ENCODE peak calls at places on chromosomes 1 and 21, in eight cellular contexts. H, M, O, V, S, J, I and P are unnamed samples. For H3K4me1 and H3K36me3, the result is how much of the 10 kb centered on the place peaks cover.

GRCh38 chr1:159188375-159188788 is 16.3 kb upstream of the ACKR1 start:
- DNase-seq in H (peak), O (peak), V (no peak), I (no peak), J (peak), M (no peak), S (no peak), P (no peak)

GRCh38 chr1:87961992-87962391 is 633.3 kb downstream of the LMO4 start:
- DNase-seq in O (no peak), I (no peak), M (no peak), J (peak), S (no peak), V (no peak), H (no peak), P (no peak)

GRCh38 chr1:231020816-231021215 is 19.2 kb downstream of the FAM89A start:
- DNase-seq in V (no peak), I (no peak), S (no peak), H (no peak), M (no peak), O (no peak), J (peak), P (no peak)

GRCh38 chr1:156387899-156388813 is 19.1 kb downstream of the RHBG start:
- DNase-seq in O (no peak), V (peak), S (no peak), M (no peak), I (no peak), J (peak), H (no peak), P (no peak)

GRCh38 chr1:166980818-166981217 is 5.5 kb upstream of the ILDR2 start:
- DNase-seq in J (no peak), S (no peak), H (no peak), M (no peak), V (no peak), I (no peak), O (no peak), P (no peak)

GRCh38 chr1:94953107-94953506 is 26.2 kb upstream of the CNN3 start:
- DNase-seq in S (no peak), J (no peak), V (no peak), I (no peak), H (no peak), O (no peak), M (no peak), P (no peak)

GRCh38 chr1:85830837-85831236 is 122.6 kb upstream of the ZNHIT6 start:
- DNase-seq in J (no peak), O (no peak), S (no peak), I (no peak), H (no peak), M (no peak), V (no peak), P (no peak)

GRCh38 chr1:199272690-199273089 is 633.9 kb downstream of the PTPRC start:
- DNase-seq in O (no peak), S (peak), V (peak), J (peak), I (no peak), M (no peak), H (peak), P (no peak)

GRCh38 chr1:2228684-2229031 is 539 bp downstream of the SKI start:
- DNase-seq in V (peak), O (no peak), I (no peak), M (no peak), J (peak), H (no peak), S (no peak), P (no peak)

GRCh38 chr1:10544239-10544638 is 69.5 kb downstream of the PEX14 start:
- DNase-seq in O (no peak), M (no peak), V (peak), J (no peak), I (no peak), S (no peak), H (no peak), P (peak)

GRCh38 chr1:10555635-10556429 is 81.1 kb downstream of the PEX14 start:
- DNase-seq in J (no peak), S (peak), V (peak), M (no peak), O (no peak), I (no peak), H (no peak), P (no peak)

GRCh38 chr1:10553124-10553523 is 78.4 kb downstream of the PEX14 start:
- DNase-seq in S (no peak), I (no peak), V (no peak), M (no peak), O (no peak), H (no peak), J (no peak), P (no peak)

GRCh38 chr1:10546896-10547295 is 72.1 kb downstream of the PEX14 start:
- DNase-seq in S (no peak), I (no peak), O (no peak), J (no peak), V (no peak), H (no peak), M (no peak), P (no peak)

DNA sequence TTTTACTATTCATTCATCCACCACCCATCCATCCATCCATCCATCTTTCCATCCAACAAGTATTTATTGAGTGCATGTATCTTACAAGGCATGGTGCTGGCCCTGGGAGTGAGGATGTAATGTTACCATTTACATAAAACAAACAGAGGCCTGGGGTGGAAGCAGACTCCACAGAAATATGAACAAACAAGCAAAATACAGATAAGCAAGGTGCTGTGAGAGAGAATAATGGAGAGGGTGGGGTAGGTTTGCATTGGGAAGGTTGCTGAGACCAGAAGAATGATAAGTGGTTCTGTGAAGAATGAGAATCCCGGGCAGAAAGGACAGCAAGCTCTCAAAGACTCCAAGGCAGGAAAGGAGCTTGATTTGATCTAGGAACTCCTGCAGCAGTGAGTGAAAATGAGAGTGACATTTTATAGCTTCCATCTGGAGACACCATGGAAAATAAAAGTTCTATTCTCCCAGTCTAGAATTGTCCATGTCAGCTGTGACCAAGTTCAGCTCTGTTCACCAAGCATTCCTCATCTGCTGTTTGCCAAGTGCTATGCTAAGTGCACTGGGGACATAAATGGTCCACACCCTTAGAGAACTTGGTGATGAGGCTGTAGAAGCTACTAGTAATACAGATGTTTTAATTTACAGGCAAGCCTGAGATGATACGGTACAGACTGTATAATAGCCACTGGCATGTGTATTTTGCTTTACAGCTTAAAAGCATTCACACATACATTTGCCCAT is 75.3 kb downstream of the PEX14 start:
- DNase-seq in O (no peak), S (no peak), M (no peak), J (no peak), H (no peak), V (no peak), I (no peak), P (no peak)
- H3K27ac ChIP-seq in O (no peak), S (no peak), M (no peak), J (no peak), H (no peak), V (no peak), I (no peak), P (no peak)

DNA sequence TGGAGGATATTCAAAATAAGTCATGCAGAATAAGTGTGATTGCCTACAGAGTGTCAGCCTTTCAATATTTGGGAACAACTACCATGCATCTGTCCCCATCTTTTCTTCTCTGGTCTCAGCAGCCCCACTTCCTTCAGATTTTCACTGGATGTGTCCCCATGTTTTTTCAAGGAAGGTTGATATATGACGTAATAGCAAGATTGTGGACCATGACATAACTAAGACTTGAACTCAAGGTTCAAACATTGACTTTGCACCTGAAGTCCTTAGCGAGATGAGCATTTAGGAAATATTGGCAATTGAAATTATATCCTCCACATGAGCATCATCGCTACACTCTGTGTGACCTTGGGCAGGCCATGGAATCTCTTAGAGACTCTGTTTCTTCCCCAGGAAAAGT is 5.8 kb downstream of the NAV1 start:
- DNase-seq in I (no peak), V (no peak), S (no peak), O (no peak), J (no peak), H (no peak), M (no peak), P (no peak)
- H3K4me1 ChIP-seq in I (under half), V (under half), S (under half), O (half or more), J (under half), H (under half), M (under half), P (under half)

GRCh38 chr1:111190931-111191451 is 9.5 kb downstream of the DENND2D start:
- DNase-seq in M (no peak), I (no peak), J (peak), S (no peak), H (peak), V (peak), O (no peak), P (no peak)

GRCh38 chr1:111191496-111191895 is 8.9 kb downstream of the DENND2D start:
- DNase-seq in M (no peak), H (peak), I (no peak), O (no peak), V (peak), S (no peak), J (peak), P (no peak)

GRCh38 chr1:111192074-111192473 is 8.4 kb downstream of the DENND2D start:
- DNase-seq in M (no peak), J (no peak), S (no peak), I (no peak), O (no peak), V (no peak), H (no peak), P (no peak)

GRCh38 chr1:111193712-111194480 is 6.5 kb downstream of the DENND2D start:
- DNase-seq in J (no peak), M (no peak), O (no peak), S (no peak), I (no peak), H (no peak), V (no peak), P (no peak)

GRCh38 chr1:111192643-111193519 is 7.6 kb downstream of the DENND2D start:
- DNase-seq in I (no peak), O (no peak), S (no peak), V (peak), H (peak), M (no peak), J (peak), P (no peak)
- H3K36me3 ChIP-seq in I (half or more), O (under half), S (under half), V (under half), H (under half), M (half or more), J (under half), P (half or more)

GRCh38 chr1:225549821-225550220 is 103.1 kb downstream of the ENAH start:
- DNase-seq in S (no peak), H (no peak), I (no peak), J (no peak), O (no peak), V (no peak), M (no peak), P (no peak)

GRCh38 chr1:225545649-225546048 is 107.3 kb downstream of the ENAH start:
- DNase-seq in M (no peak), V (no peak), O (no peak), S (no peak), H (no peak), I (no peak), J (no peak), P (no peak)

GRCh38 chr1:225544924-225545323 is 108.0 kb downstream of the ENAH start:
- DNase-seq in S (no peak), I (no peak), O (no peak), H (no peak), M (no peak), V (no peak), J (no peak), P (no peak)

GRCh38 chr1:225544283-225544682 is 108.6 kb downstream of the ENAH start:
- DNase-seq in S (no peak), J (no peak), H (no peak), M (no peak), I (no peak), O (no peak), V (no peak), P (no peak)

GRCh38 chr1:225548140-225548857 is 104.6 kb downstream of the ENAH start:
- DNase-seq in I (no peak), M (no peak), S (no peak), H (no peak), V (no peak), O (no peak), J (no peak), P (no peak)
- H3K27ac ChIP-seq in I (no peak), M (no peak), S (no peak), H (no peak), V (no peak), O (no peak), J (no peak), P (no peak)

DNA sequence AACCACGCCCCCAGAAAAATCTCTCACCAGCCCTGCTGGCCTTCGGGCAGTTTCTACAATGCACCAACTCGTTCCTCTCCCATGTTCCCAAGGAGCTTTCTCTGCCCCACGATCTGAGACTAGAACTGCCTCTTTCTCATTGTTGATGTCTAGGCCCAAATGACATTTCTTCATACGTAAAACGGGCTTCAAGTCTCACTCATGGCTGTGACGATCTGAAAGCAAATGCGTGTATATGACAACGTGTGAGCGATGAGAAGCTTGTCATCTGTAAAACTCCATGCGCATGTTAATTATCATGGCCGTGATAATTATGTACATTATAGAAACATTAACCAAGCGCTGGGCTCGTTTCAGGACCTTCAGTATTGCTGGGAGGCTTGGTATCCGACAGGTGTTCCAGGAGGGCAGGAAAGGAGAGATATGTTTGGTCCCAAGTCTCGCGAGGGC is 693 bp upstream of the NIPAL3 start:
- DNase-seq in V (no peak), I (no peak), H (no peak), O (no peak), S (no peak), J (no peak), M (no peak), P (no peak)
- H3K4me1 ChIP-seq in V (half or more), I (under half), H (under half), O (half or more), S (under half), J (under half), M (half or more), P (half or more)

DNA sequence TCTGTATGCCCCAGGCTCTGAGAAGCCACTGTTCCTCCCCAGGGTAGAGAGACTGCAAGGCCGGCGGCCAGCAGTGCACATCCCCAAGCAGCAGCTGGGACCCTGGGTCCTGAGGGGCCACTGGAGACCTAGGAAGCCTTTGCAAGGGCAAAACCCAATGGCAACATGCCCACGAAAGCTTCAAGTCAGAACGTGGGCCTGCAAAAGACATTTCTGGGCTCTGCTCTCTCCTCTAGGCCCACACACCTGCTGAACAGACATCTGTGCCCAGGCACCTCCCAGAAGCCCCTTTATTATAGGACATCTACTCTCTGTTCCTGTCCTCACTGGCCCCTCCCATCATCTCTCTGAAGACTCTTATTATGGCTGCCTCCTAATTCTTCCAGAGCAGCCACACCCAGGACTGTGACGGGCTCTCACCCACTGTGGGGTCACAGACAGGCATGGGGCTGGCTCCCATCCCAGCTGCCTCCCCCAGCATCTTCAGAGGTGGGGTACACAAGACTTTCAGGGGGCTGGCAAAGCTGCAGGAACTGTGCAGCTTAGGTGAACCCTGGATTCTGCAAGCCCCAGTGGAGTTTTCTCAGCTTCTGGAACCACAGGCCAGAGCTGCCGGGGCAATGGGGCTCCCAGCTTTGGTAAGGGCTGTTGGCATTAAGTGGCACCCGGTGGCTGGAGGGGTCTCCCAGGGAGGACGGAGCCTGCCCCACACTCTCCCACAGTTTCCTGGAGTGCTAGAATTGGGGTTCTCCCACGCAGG is 12.6 kb downstream of the TRIM11 start:
- DNase-seq in J (no peak), S (no peak), I (no peak), M (no peak), V (peak), O (no peak), H (no peak), P (no peak)
- H3K36me3 ChIP-seq in J (under half), S (under half), I (under half), M (under half), V (under half), O (half or more), H (under half), P (under half)

GRCh38 chr21:45293214-45293725 is 5.6 kb upstream of the POFUT2 start:
- DNase-seq in V (peak), I (no peak), H (no peak), S (peak), J (peak), M (no peak), O (no peak), P (no peak)
- H3K27ac ChIP-seq in V (peak), I (no peak), H (peak), S (peak), J (peak), M (no peak), O (peak), P (no peak)